ENCODE peak calls at places on chromosomes 5 and 9, in six cellular contexts. I is activated CD4-positive, alpha-beta T cell treated with anti-CD3 and anti-CD28 coated beads, Interleukin-2, amount 10 ng/mL, durations not matched to agents 7 days and 5 days; Z is ACHN; J is cardiac fibroblast; R is AG08395; X is astrocyte of the spinal cord. U is an unnamed sample.

GRCh38 chr9:136773386-136774044 is 9.2 kb upstream of the LCN15 start:
- DNase-seq in J (peak; percentile 20), Z (no peak), I (no peak), R (peak; percentile 19), X (no peak), U (no peak)

GRCh38 chr5:151647320-151647861 is 39.3 kb downstream of the SPARC start:
- DNase-seq in R (no peak), J (no peak), Z (no peak), X (no peak), I (no peak), U (peak; percentile 78)

GRCh38 chr9:112726428-112726827 is 8.5 kb upstream of the INIP start:
- DNase-seq in X (no peak), R (no peak), Z (no peak), I (no peak), J (no peak), U (no peak)

GRCh38 chr9:98935064-98935463 is 8.6 kb upstream of the COL15A1 start:
- DNase-seq in J (peak; percentile 16), I (no peak), Z (no peak), R (no peak), X (no peak), U (no peak)

GRCh38 chr9:5629312-5630037 is 568 bp downstream of the RIC1 start:
- DNase-seq in R (no peak), J (peak; percentile 41), I (peak; percentile 49), X (peak; percentile 34), Z (peak; percentile 23), U (peak; percentile 19)

GRCh38 chr9:129509508-129509907 is 111.4 kb downstream of the C9orf50 start:
- DNase-seq in X (peak; percentile 96), R (peak; percentile 65), I (no peak), J (peak; percentile 73), Z (no peak), U (no peak)

GRCh38 chr5:74055446-74056097 is 429.6 kb downstream of the ARHGEF28 start:
- DNase-seq in I (no peak), J (no peak), R (no peak), X (no peak), Z (no peak), U (no peak)

GRCh38 chr5:127909078-127909477 is 174.5 kb upstream of the SLC12A2 start:
- DNase-seq in Z (peak; percentile 55), J (peak; percentile 75), X (peak; percentile 50), R (peak; percentile 29), I (peak; percentile 12), U (no peak)

GRCh38 chr5:174687503-174687902 is 36.9 kb upstream of the MSX2 start:
- DNase-seq in Z (no peak), R (no peak), X (no peak), J (no peak), I (no peak), U (no peak)

GRCh38 chr5:41524174-41524573 is 13.8 kb upstream of the PLCXD3 start:
- DNase-seq in I (no peak), X (no peak), J (no peak), Z (peak; percentile 28), R (no peak), U (no peak)

GRCh38 chr5:160545832-160546231 is 124.2 kb downstream of the PTTG1 start:
- DNase-seq in Z (no peak), R (no peak), X (no peak), J (no peak), I (no peak), U (no peak)

GRCh38 chr5:9373586-9373985 is 172.3 kb downstream of the SEMA5A start:
- DNase-seq in I (no peak), Z (no peak), J (no peak), X (peak; percentile 47), R (no peak), U (no peak)

GRCh38 chr9:111943746-111944145 is 47.1 kb downstream of the UGCG start:
- DNase-seq in I (no peak), J (no peak), R (no peak), X (no peak), Z (no peak), U (no peak)

GRCh38 chr5:54186912-54187445 is 123.4 kb downstream of the ARL15 start:
- DNase-seq in I (no peak), R (no peak), X (no peak), J (no peak), Z (no peak), U (no peak)

GRCh38 chr9:134060546-134060945 is 7.3 kb downstream of the BRD3 start:
- DNase-seq in R (no peak), Z (no peak), J (no peak), X (no peak), I (no peak), U (no peak)

GRCh38 chr9:133943781-133944745 is 48.1 kb downstream of the VAV2 start:
- DNase-seq in J (no peak), R (no peak), I (no peak), X (peak; percentile 77), Z (peak; percentile 42), U (no peak)

GRCh38 chr5:94627191-94627590 is 8.7 kb downstream of the SLF1 start:
- DNase-seq in X (no peak), J (no peak), I (no peak), R (no peak), Z (no peak), U (no peak)

GRCh38 chr9:88090151-88090581 is 48.1 kb downstream of the SPATA31C2 start:
- DNase-seq in X (no peak), Z (no peak), J (peak; percentile 87), I (no peak), R (no peak), U (peak; percentile 28)

GRCh38 chr5:172714491-172715420 is 56.2 kb downstream of the DUSP1 start:
- DNase-seq in J (peak; percentile 89), Z (peak; percentile 79), I (peak; percentile 68), X (peak; percentile 61), R (peak; percentile 72), U (peak; percentile 80)

GRCh38 chr5:17340816-17341215 is 123.4 kb downstream of the BASP1 start:
- DNase-seq in J (peak; percentile 67), Z (no peak), I (no peak), R (no peak), X (peak; percentile 52), U (no peak)

GRCh38 chr9:136566899-136567298 is 21.1 kb upstream of the NOTCH1 start:
- DNase-seq in Z (no peak), R (no peak), I (no peak), X (no peak), J (peak; percentile 62), U (no peak)

GRCh38 chr9:136721339-136722092 is 9.1 kb downstream of the DIPK1B start:
- DNase-seq in Z (no peak), I (no peak), R (peak; percentile 69), J (peak; percentile 73), X (peak; percentile 78), U (no peak)

GRCh38 chr5:114101153-114101552 is 260.7 kb upstream of the KCNN2 start:
- DNase-seq in I (peak; percentile 23), J (peak; percentile 73), Z (peak; percentile 53), R (no peak), X (peak; percentile 59), U (peak; percentile 35)

GRCh38 chr9:21155501-21155900 is 11.0 kb downstream of the IFNA21 start:
- DNase-seq in Z (no peak), R (no peak), J (no peak), X (peak; percentile 16), I (no peak), U (no peak)

GRCh38 chr5:132557425-132557805 is 638 bp downstream of the RAD50 start:
- DNase-seq in Z (peak; percentile 28), I (peak; percentile 33), R (peak; percentile 22), X (peak; percentile 28), J (peak; percentile 33), U (peak; percentile 31)

GRCh38 chr9:13241283-13241682 is 38.2 kb downstream of the MPDZ start:
- DNase-seq in X (no peak), R (no peak), I (no peak), Z (no peak), J (no peak), U (no peak)

GRCh38 chr9:98905015-98905414 is 38.7 kb upstream of the COL15A1 start:
- DNase-seq in I (no peak), Z (no peak), R (no peak), J (no peak), X (no peak), U (no peak)